ENCODE peak calls at places on chromosomes 7 and 10, in seven cellular contexts. M is nephron progenitor cell; Y is activated CD4-positive, alpha-beta T cell treated with anti-CD3 and anti-CD28 coated beads, Interleukin-2, amount 50 U/mL, for 48 hours; F is OCI-LY7; P is BJ; V is GM23248; G is T-helper 9 cell. I is an unnamed sample.

GRCh38 chr10:70753841-70754621 is 31.1 kb downstream of the TBATA start:
- DNase-seq in M (no peak), Y (no peak), F (no peak), P (no peak), V (peak), G (no peak), I (no peak)

GRCh38 chr7:87216701-87217508 is 2.6 kb downstream of the TMEM243 start:
- DNase-seq in M (no peak), Y (peak), F (peak), P (no peak), V (peak), G (no peak), I (peak)

GRCh38 chr7:25894002-25894901 is 257.7 kb upstream of the NFE2L3 start:
- DNase-seq in M (no peak), Y (no peak), F (peak), P (no peak), V (peak), G (no peak), I (no peak)

GRCh38 chr10:43715334-43715733 is 66.7 kb upstream of the ZNF32 start:
- DNase-seq in M (no peak), Y (no peak), F (no peak), P (no peak), V (no peak), G (no peak), I (no peak)

GRCh38 chr7:137909042-137909441 is 62.3 kb upstream of the DGKI start:
- DNase-seq in M (no peak), Y (no peak), F (no peak), P (no peak), V (no peak), G (no peak), I (no peak)

GRCh38 chr7:130079846-130080394 is 9.6 kb downstream of the KLHDC10 start:
- DNase-seq in M (no peak), Y (no peak), F (no peak), P (no peak), V (no peak), G (no peak), I (no peak)

GRCh38 chr7:39357648-39358047 is 208.6 kb upstream of the YAE1 start:
- DNase-seq in M (peak), Y (peak), F (peak), P (no peak), V (no peak), G (no peak), I (no peak)

GRCh38 chr7:111919690-111920179 is 286.5 kb downstream of the DOCK4 start:
- DNase-seq in M (no peak), Y (no peak), F (no peak), P (no peak), V (peak), G (no peak), I (no peak)

GRCh38 chr10:109887272-109887671 is 36.0 kb downstream of the XPNPEP1 start:
- DNase-seq in M (no peak), Y (no peak), F (no peak), P (no peak), V (no peak), G (no peak), I (no peak)

GRCh38 chr10:107971973-107972372 is 807.5 kb upstream of the SORCS1 start:
- DNase-seq in M (no peak), Y (no peak), F (no peak), P (peak), V (peak), G (no peak), I (no peak)

GRCh38 chr10:77724820-77725219 is 87.2 kb upstream of the KCNMA1 start:
- DNase-seq in M (no peak), Y (no peak), F (no peak), P (no peak), V (no peak), G (no peak), I (no peak)

GRCh38 chr10:116364808-116365207 is 40.6 kb downstream of the CCDC172 start:
- DNase-seq in M (no peak), Y (no peak), F (no peak), P (no peak), V (no peak), G (no peak), I (no peak)

GRCh38 chr10:102394801-102395676 is 466 bp upstream of the NFKB2 start:
- DNase-seq in M (peak), Y (peak), F (peak), P (no peak), V (peak), G (peak), I (peak)

GRCh38 chr7:70071786-70072185 is 473.5 kb downstream of the AUTS2 start:
- DNase-seq in M (no peak), Y (no peak), F (no peak), P (no peak), V (no peak), G (no peak), I (no peak)

GRCh38 chr7:2601907-2602735 is 29.7 kb upstream of the TTYH3 start:
- DNase-seq in M (no peak), Y (no peak), F (no peak), P (no peak), V (no peak), G (no peak), I (no peak)

GRCh38 chr7:141201145-141201885 is 127.5 kb downstream of the TMEM178B start:
- DNase-seq in M (no peak), Y (no peak), F (no peak), P (no peak), V (no peak), G (no peak), I (no peak)

GRCh38 chr10:17062009-17062408 is 67.6 kb downstream of the CUBN start:
- DNase-seq in M (no peak), Y (no peak), F (no peak), P (no peak), V (peak), G (no peak), I (no peak)

I was measured in stimulated activated naive B cell treated with anti-CD40 and anti-IgM and Interleukin-4, amounts not matched to agents 10 μg/mL and 1 μg/mL and 100 μg/mL, for 72 hours.